ENCODE peak calls at places on chromosomes 7 and 10, in six cellular contexts. D, U, X, O, E and H are unnamed samples.

GRCh38 chr10:86440874-86441838 is 74.6 kb upstream of the GRID1 start:
- DNase-seq in E (no peak), D (peak), U (no peak), X (no peak), O (no peak), H (no peak)

GRCh38 chr7:20172736-20173334 is 44.3 kb downstream of the MACC1 start:
- DNase-seq in X (peak), E (no peak), U (peak), D (peak), O (peak), H (no peak)

GRCh38 chr7:155450558-155450827 is 7.4 kb upstream of the EN2 start:
- DNase-seq in O (no peak), E (no peak), U (no peak), D (no peak), X (no peak), H (no peak)

GRCh38 chr7:23687011-23687410 is 7.0 kb downstream of the FAM221A start:
- DNase-seq in O (no peak), D (peak), U (no peak), E (peak), X (no peak), H (no peak)

GRCh38 chr7:158989006-158989405 is 132.6 kb downstream of the DYNC2I1 start:
- DNase-seq in U (no peak), X (no peak), O (no peak), D (no peak), E (no peak), H (no peak)

GRCh38 chr10:122878799-122879338 is 512 bp downstream of the FAM24B start:
- DNase-seq in D (no peak), X (no peak), U (no peak), E (no peak), O (peak), H (no peak)

GRCh38 chr7:40922316-40922670 is 780.6 kb downstream of the INHBA start:
- DNase-seq in E (no peak), D (peak), O (no peak), X (no peak), U (no peak), H (no peak)

GRCh38 chr7:96931891-96932290 is 73.5 kb upstream of the DLX6 start:
- DNase-seq in E (no peak), X (no peak), U (no peak), O (no peak), D (no peak), H (no peak)

GRCh38 chr7:86963599-86964230 is 95.7 kb downstream of the ELAPOR2 start:
- DNase-seq in E (no peak), X (no peak), O (no peak), U (no peak), D (peak), H (no peak)

GRCh38 chr10:80202934-80203834 is 2.2 kb downstream of the ANXA11 start:
- DNase-seq in U (peak), X (no peak), E (peak), D (peak), O (peak), H (no peak)

GRCh38 chr7:37360469-37360868 is 88.2 kb downstream of the ELMO1 start:
- DNase-seq in O (no peak), D (no peak), E (no peak), X (no peak), U (no peak), H (no peak)

GRCh38 chr7:130695840-130696239 is 9.5 kb upstream of the TSGA13 start:
- DNase-seq in X (no peak), E (no peak), D (peak), U (no peak), O (no peak), H (no peak)
- TF ChIP-seq CTCF in X (no peak), E (peak), D (peak), U (peak), O (peak), H (peak)

DNA sequence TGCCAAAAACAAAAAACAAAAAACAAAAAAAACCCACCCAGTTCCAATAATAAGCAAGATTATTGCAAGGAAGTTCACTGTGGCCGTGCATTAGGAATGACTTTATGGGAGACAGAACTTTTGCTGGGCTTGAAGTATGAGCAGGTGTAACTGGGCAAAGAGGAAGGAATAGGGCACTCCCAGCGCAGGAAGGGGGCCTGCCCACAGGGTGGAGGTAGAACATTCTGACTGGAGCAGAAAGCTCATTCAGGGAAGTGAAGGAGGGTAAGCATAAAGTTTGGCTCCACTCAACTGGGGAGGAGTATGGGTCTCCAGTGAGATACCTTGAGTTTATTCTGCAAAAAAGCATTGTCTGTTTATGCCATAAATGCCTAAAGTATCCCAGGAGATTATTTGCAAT is 42.1 kb upstream of the WIPF3 start:
- DNase-seq in O (peak), X (no peak), U (no peak), E (no peak), D (no peak), H (no peak)
- TF ChIP-seq CTCF in O (no peak), X (no peak), U (peak), E (peak), D (no peak), H (no peak)

GRCh38 chr7:108203433-108204002 is 73.4 kb upstream of the LAMB4 start:
- DNase-seq in E (no peak), O (no peak), X (no peak), U (no peak), D (no peak), H (no peak)
- TF ChIP-seq CTCF in E (no peak), O (no peak), X (no peak), U (no peak), D (no peak), H (no peak)

DNA sequence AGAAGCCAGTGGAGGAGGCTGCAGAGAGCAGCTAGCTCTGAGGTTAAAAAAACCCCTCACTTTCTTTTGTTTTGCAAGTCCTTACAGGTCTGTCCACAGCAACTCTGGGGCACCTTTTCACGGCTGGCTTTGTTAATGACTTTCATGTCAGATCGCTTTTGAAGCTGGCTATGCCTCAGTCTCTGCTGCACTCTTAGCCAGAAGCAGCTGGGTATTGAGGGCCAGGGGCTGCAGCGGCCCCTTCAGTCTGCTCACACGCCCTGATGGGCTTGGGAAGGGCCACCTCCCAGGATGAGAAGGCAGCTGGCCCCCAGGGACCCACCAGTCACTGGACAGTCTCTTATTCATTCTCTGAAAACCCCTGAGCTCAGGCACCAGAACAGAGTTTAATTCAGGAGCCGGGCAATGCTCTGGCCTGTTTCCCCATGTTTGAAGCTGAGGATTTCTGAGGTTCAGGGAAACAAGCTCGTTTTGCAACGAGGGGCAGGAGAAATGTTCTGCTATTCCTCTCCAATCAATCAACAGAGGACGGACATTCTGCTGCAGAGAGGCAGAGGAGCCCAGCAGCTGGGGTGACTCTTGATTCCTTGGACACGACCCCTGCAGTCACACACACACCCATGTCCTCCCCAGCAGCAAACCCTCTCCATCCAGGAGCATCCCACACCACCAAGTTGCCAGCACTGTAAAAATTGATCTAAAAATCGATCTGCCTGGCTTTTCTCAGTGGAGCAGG is 31.0 kb downstream of the TRIM8 start:
- DNase-seq in E (no peak), X (no peak), O (no peak), U (no peak), D (no peak), H (peak)
- TF ChIP-seq CTCF in E (no peak), X (no peak), O (no peak), U (no peak), D (no peak), H (no peak)